ENCODE peak calls at places on chromosomes 1 and 21, in six cellular contexts. One of them, this sample, is unnamed.
A peak's percentile ranks its signal among the peaks of the same experiment; 100 is the strongest.

GRCh38 chr1:231236938-231237337 is 4.1 kb upstream of the GNPAT start:
- DNase-seq in mesenchymal stem cell: no peak
- DNase-seq in mesendoderm: no peak
- DNase-seq in H1: no peak
- DNase-seq in IMR-90: no peak
- DNase-seq in H9: no peak
- DNase-seq in this sample: no peak

GRCh38 chr1:218585565-218586184 is 240.5 kb downstream of the TGFB2 start:
- DNase-seq in mesenchymal stem cell: peak; percentile 90
- DNase-seq in mesendoderm: peak; percentile 94
- DNase-seq in H1: peak; percentile 73
- DNase-seq in IMR-90: peak; percentile 86
- DNase-seq in H9: peak; percentile 90
- DNase-seq in this sample: peak; percentile 42

GRCh38 chr1:213277036-213277435 is 226.0 kb downstream of the RPS6KC1 start:
- DNase-seq in mesenchymal stem cell: peak; percentile 43
- DNase-seq in mesendoderm: no peak
- DNase-seq in H1: no peak
- DNase-seq in IMR-90: no peak
- DNase-seq in H9: no peak
- DNase-seq in this sample: no peak

GRCh38 chr21:18772404-18772803 is 368.8 kb upstream of the TMPRSS15 start:
- DNase-seq in mesenchymal stem cell: no peak
- DNase-seq in mesendoderm: no peak
- DNase-seq in H1: no peak
- DNase-seq in IMR-90: no peak
- DNase-seq in H9: no peak
- DNase-seq in this sample: no peak

GRCh38 chr1:119806489-119806888 is 4.8 kb downstream of the REG4 start:
- DNase-seq in mesenchymal stem cell: no peak
- DNase-seq in mesendoderm: no peak
- DNase-seq in H1: no peak
- DNase-seq in IMR-90: no peak
- DNase-seq in H9: no peak
- DNase-seq in this sample: no peak

GRCh38 chr1:201358596-201358995 is 18.9 kb downstream of the TNNT2 start:
- DNase-seq in mesenchymal stem cell: no peak
- DNase-seq in mesendoderm: peak; percentile 60
- DNase-seq in H1: no peak
- DNase-seq in IMR-90: peak; percentile 3
- DNase-seq in H9: no peak
- DNase-seq in this sample: no peak

GRCh38 chr1:11373029-11373964 is 100.3 kb downstream of the UBIAD1 start:
- DNase-seq in mesenchymal stem cell: no peak
- DNase-seq in mesendoderm: no peak
- DNase-seq in H1: no peak
- DNase-seq in IMR-90: no peak
- DNase-seq in H9: no peak
- DNase-seq in this sample: no peak

GRCh38 chr1:111989531-111990025 is at the start of gene KCND3:
- DNase-seq in mesenchymal stem cell: peak; percentile 11
- DNase-seq in mesendoderm: peak; percentile 13
- DNase-seq in H1: peak; percentile 54
- DNase-seq in IMR-90: peak; percentile 3
- DNase-seq in H9: no peak
- DNase-seq in this sample: peak; percentile 36

GRCh38 chr1:109385417-109385816 is 12.3 kb downstream of the SORT1 start:
- DNase-seq in mesenchymal stem cell: no peak
- DNase-seq in mesendoderm: no peak
- DNase-seq in H1: no peak
- DNase-seq in IMR-90: no peak
- DNase-seq in H9: no peak
- DNase-seq in this sample: no peak

DNA sequence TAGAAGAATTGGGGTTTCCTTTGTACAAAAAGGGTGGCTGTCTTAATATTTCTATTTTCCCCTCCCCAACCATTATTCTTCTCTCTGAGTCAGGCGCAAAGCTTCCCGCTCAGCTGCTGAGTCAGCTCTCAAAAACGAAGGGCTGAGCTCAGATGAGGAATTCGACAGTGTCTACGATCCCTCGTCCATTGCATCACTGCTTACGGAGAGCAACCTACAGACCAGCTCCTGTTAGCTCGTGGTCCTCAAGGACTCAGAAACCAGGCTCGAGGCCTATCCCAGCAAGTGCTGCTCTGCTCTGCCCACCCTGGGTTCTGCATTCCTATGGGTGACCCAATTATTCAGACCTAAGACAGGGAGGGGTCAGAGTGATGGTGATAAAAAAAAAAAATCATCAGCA is 3.0 kb upstream of the TUFT1 start:
- DNase-seq in mesenchymal stem cell: peak; percentile 96
- DNase-seq in mesendoderm: peak; percentile 66
- DNase-seq in H1: no peak
- DNase-seq in IMR-90: peak; percentile 99
- DNase-seq in H9: no peak
- DNase-seq in this sample: no peak
- H3K4me2 ChIP-seq in mesenchymal stem cell: no peak overlapping the region
- H3K4me2 ChIP-seq in mesendoderm: no peak overlapping the region
- H3K4me2 ChIP-seq in H1: no peak overlapping the region
- H3K4me2 ChIP-seq in IMR-90: no peak overlapping the region
- H3K4me2 ChIP-seq in H9: no peak overlapping the region
- H3K4me2 ChIP-seq in this sample: no peak overlapping the region

GRCh38 chr1:235893840-235894239 is 27.1 kb upstream of the LYST start:
- DNase-seq in mesenchymal stem cell: no peak
- DNase-seq in mesendoderm: peak; percentile 50
- DNase-seq in H1: no peak
- DNase-seq in IMR-90: no peak
- DNase-seq in H9: no peak
- DNase-seq in this sample: no peak
- H2AK5ac ChIP-seq in mesenchymal stem cell: no peak overlapping the region
- H2AK5ac ChIP-seq in mesendoderm: no peak overlapping the region
- H2AK5ac ChIP-seq in H1: no peak overlapping the region
- H2AK5ac ChIP-seq in IMR-90: no peak overlapping the region
- H2AK5ac ChIP-seq in H9: no peak overlapping the region
- H2AK5ac ChIP-seq in this sample: no peak overlapping the region

GRCh38 chr1:212162635-212163034 is 122.6 kb upstream of the PPP2R5A start:
- DNase-seq in mesenchymal stem cell: peak; percentile 78
- DNase-seq in mesendoderm: no peak
- DNase-seq in H1: no peak
- DNase-seq in IMR-90: peak; percentile 80
- DNase-seq in H9: no peak
- DNase-seq in this sample: no peak
- H3K4me2 ChIP-seq in mesenchymal stem cell: no peak overlapping the region
- H3K4me2 ChIP-seq in mesendoderm: no peak overlapping the region
- H3K4me2 ChIP-seq in H1: no peak overlapping the region
- H3K4me2 ChIP-seq in IMR-90: peak overlapping the region; percentile 44
- H3K4me2 ChIP-seq in H9: no peak overlapping the region
- H3K4me2 ChIP-seq in this sample: no peak overlapping the region

GRCh38 chr1:43388021-43388575 is 1.5 kb downstream of the MED8 start:
- DNase-seq in mesenchymal stem cell: peak; percentile 35
- DNase-seq in mesendoderm: no peak
- DNase-seq in H1: no peak
- DNase-seq in IMR-90: peak; percentile 35
- DNase-seq in H9: no peak
- DNase-seq in this sample: no peak

GRCh38 chr1:43392702-43393101 is 3.0 kb downstream of the SZT2 start:
- DNase-seq in mesenchymal stem cell: no peak
- DNase-seq in mesendoderm: no peak
- DNase-seq in H1: no peak
- DNase-seq in IMR-90: no peak
- DNase-seq in H9: no peak
- DNase-seq in this sample: no peak

GRCh38 chr1:43386676-43387075 is 2.9 kb downstream of the MED8 start:
- DNase-seq in mesenchymal stem cell: no peak
- DNase-seq in mesendoderm: no peak
- DNase-seq in H1: no peak
- DNase-seq in IMR-90: no peak
- DNase-seq in H9: no peak
- DNase-seq in this sample: no peak

GRCh38 chr1:43388613-43389012 is 987 bp downstream of the MED8 start:
- DNase-seq in mesenchymal stem cell: no peak
- DNase-seq in mesendoderm: no peak
- DNase-seq in H1: no peak
- DNase-seq in IMR-90: no peak
- DNase-seq in H9: no peak
- DNase-seq in this sample: no peak

DNA sequence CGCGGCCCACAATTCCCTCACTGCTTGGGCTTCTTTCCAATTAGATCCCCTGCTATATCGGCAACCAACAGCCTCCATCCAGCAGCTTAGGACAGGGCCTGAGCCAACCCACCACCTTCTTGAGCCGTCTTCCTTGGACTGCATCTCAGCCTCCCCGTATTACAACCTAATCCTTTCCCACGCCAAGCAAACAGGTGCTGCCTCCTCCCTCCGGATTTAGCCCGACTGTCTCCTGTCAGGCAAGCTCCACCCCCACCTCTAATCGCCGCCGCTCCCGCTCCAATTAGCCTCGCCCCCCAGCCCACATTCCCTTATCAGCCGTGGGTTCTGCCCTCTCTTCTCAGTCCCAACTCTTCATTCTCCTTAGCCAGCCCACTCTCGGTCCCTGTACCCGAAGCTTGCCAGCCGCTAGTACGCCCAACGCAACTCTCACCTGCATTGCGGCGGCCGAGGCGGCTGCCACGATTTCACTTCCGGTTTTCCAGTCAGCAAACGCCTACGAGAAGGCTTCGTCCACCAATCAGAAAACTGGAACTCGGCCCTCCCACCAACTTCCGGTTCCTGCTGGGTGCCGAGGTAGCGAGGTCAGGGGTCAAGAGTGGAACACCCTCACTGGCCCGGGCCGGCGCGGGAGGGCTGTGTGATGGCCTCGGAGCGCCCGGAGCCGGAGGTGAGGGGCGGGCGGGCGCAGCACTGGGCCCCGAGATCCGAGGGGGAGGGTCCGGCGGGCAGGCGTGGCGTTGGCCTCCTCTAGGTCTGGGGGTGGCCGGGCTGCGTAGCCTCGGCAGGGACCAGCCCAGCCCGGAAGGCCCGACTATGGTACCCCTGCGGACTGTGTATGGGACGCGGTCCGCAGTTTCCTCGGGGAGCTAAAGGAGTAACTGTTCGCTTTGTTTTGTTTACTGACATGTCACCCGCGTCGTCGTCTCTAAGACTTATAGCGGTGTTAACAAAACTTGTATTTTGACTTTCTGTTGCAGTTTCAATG is at the start of the genes MED8 and SZT2:
- DNase-seq in mesenchymal stem cell: peak; percentile 95
- DNase-seq in mesendoderm: peak; percentile 99
- DNase-seq in H1: peak; percentile 96
- DNase-seq in IMR-90: peak; percentile 92
- DNase-seq in H9: peak; percentile 98
- DNase-seq in this sample: peak; percentile 98
- H2AK5ac ChIP-seq in mesenchymal stem cell: no peak within 1 kb of the TSS
- H2AK5ac ChIP-seq in mesendoderm: peak within 1 kb of the TSS; percentile 38
- H2AK5ac ChIP-seq in H1: no peak within 1 kb of the TSS
- H2AK5ac ChIP-seq in IMR-90: peak within 1 kb of the TSS; percentile 98
- H2AK5ac ChIP-seq in H9: no peak within 1 kb of the TSS
- H2AK5ac ChIP-seq in this sample: no peak within 1 kb of the TSS

DNA sequence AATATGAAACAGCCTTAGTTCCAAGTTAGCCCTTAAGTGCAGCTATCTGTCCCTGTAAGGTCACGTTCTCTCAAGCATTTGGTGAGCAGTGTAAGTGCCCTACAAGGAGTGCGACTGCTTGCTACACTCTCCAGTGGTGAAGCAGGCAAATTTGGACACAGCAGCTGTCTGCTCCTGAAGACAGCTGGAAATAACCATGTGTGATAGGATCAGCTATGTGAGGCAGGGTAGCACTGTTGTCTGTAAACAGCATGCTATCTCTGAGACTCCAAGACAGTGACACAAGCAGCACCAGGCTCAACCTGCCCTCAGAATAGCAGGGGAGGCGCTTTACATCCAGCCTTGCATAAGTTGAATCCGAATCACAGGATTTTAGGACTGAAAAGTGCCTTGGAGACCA is 134.6 kb upstream of the NRIP1 start:
- DNase-seq in mesenchymal stem cell: no peak
- DNase-seq in mesendoderm: peak; percentile 31
- DNase-seq in H1: no peak
- DNase-seq in IMR-90: no peak
- DNase-seq in H9: no peak
- DNase-seq in this sample: no peak
- H3K4me2 ChIP-seq in mesenchymal stem cell: no peak overlapping the region
- H3K4me2 ChIP-seq in mesendoderm: no peak overlapping the region
- H3K4me2 ChIP-seq in H1: no peak overlapping the region
- H3K4me2 ChIP-seq in IMR-90: no peak overlapping the region
- H3K4me2 ChIP-seq in H9: no peak overlapping the region
- H3K4me2 ChIP-seq in this sample: no peak overlapping the region

GRCh38 chr1:156212833-156213643 is at the start of gene PMF1:
- DNase-seq in mesenchymal stem cell: peak; percentile 98
- DNase-seq in mesendoderm: peak; percentile 99
- DNase-seq in H1: peak; percentile 97
- DNase-seq in IMR-90: peak; percentile 94
- DNase-seq in H9: peak; percentile 98
- DNase-seq in this sample: peak; percentile 96
- H2AK5ac ChIP-seq in mesenchymal stem cell: peak within 1 kb of the TSS; percentile 97
- H2AK5ac ChIP-seq in mesendoderm: peak within 1 kb of the TSS; percentile 54
- H2AK5ac ChIP-seq in H1: no peak within 1 kb of the TSS
- H2AK5ac ChIP-seq in IMR-90: peak within 1 kb of the TSS; percentile 32
- H2AK5ac ChIP-seq in H9: peak within 1 kb of the TSS; percentile 1
- H2AK5ac ChIP-seq in this sample: no peak within 1 kb of the TSS

DNA sequence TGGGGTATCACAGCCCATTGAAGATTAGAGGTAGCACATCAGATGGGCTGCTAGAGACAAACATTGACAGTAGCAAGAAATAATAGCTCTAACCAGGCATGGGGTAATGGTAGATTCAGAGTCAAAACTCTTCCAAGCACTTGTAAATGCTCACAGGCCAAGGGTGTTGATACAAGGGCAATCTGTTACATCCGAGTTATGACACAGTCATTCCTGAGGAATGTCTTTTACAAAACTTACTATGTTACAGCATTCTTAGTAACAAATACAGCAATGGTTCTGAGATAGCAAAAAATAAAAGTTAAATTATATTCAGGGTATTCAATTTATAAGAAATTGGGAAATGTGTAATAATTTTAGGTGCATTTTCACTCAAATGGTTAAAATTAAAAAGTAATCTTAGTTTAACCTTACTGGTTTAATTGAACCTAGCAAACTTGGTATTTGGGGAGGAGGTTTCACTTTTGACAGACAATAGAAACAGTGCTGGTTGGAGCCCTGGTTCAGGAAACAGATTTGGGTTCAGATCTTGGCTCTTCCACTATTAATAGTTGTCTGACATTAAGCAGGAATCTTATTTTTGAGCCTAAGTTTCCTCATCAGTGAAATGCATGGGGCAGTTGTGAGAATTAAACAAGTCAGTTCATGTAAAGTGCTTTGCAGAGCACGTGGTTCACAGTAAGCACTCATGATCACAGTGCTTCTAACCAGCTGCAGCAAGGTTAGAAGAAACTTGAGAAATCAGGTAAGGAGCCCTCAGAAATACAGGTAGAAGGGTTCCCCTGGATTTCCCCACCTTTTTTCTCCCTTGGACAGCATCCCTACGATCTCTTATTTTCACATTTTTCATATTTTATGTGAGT is 4.4 kb downstream of the ST3GAL3 start:
- DNase-seq in mesenchymal stem cell: peak; percentile 81
- DNase-seq in mesendoderm: peak; percentile 14
- DNase-seq in H1: no peak
- DNase-seq in IMR-90: peak; percentile 91
- DNase-seq in H9: no peak
- DNase-seq in this sample: no peak
- H3K4me2 ChIP-seq in mesenchymal stem cell: no peak overlapping the region
- H3K4me2 ChIP-seq in mesendoderm: no peak overlapping the region
- H3K4me2 ChIP-seq in H1: no peak overlapping the region
- H3K4me2 ChIP-seq in IMR-90: peak overlapping the region; percentile 87
- H3K4me2 ChIP-seq in H9: no peak overlapping the region
- H3K4me2 ChIP-seq in this sample: no peak overlapping the region

GRCh38 chr1:67429528-67430357 is 459 bp downstream of the SERBP1 start:
- DNase-seq in mesenchymal stem cell: peak; percentile 34
- DNase-seq in mesendoderm: peak; percentile 40
- DNase-seq in H1: no peak
- DNase-seq in IMR-90: no peak
- DNase-seq in H9: no peak
- DNase-seq in this sample: no peak
- H2AK5ac ChIP-seq in mesenchymal stem cell: no peak overlapping the region
- H2AK5ac ChIP-seq in mesendoderm: peak overlapping the region; percentile 49
- H2AK5ac ChIP-seq in H1: peak overlapping the region; percentile 47
- H2AK5ac ChIP-seq in IMR-90: peak overlapping the region; percentile 89
- H2AK5ac ChIP-seq in H9: no peak overlapping the region
- H2AK5ac ChIP-seq in this sample: peak overlapping the region; percentile 86